ENCODE peak calls at places on chromosomes 12 and 14, in seven cellular contexts. L is PC-3, R is thoracic aorta, U is HL-60, T is pancreas, N is lower lobe of right lung, O is psoas muscle. Y is an unnamed sample. For H3K27me3, the result is how much of the 10 kb centered on the place peaks cover.

GRCh38 chr12:106425061-106425706 is 67.6 kb downstream of the POLR3B start:
- DNase-seq in R (no peak), U (no peak), N (no peak), T (no peak), O (no peak), L (no peak), Y (peak)

GRCh38 chr12:114444422-114445279 is 38.7 kb upstream of the TBX5 start:
- DNase-seq in L (no peak), O (no peak), R (no peak), N (no peak), T (no peak), U (no peak), Y (peak)

GRCh38 chr14:90678420-90678819 is 137.8 kb downstream of the TTC7B start:
- DNase-seq in N (no peak), U (no peak), R (no peak), L (no peak), O (no peak), T (no peak), Y (no peak)

GRCh38 chr14:51211149-51211548 is 28.9 kb upstream of the TMX1 start:
- DNase-seq in R (no peak), U (no peak), N (no peak), L (peak), T (peak), O (no peak), Y (no peak)

GRCh38 chr12:57456145-57456700 is 1.1 kb downstream of the INHBE start:
- DNase-seq in U (no peak), T (peak), N (no peak), R (no peak), O (no peak), L (peak), Y (peak)

GRCh38 chr12:58938440-58938839 is 18.1 kb upstream of the LRIG3 start:
- DNase-seq in O (no peak), L (no peak), N (no peak), T (no peak), R (no peak), U (no peak), Y (no peak)

GRCh38 chr12:65508281-65509035 is 230.0 kb downstream of the MSRB3 start:
- DNase-seq in N (no peak), U (no peak), R (no peak), T (no peak), L (no peak), O (no peak), Y (no peak)

GRCh38 chr14:54606631-54607133 is 39.8 kb downstream of the SAMD4A start:
- DNase-seq in O (peak), L (peak), T (no peak), N (no peak), U (no peak), R (no peak), Y (no peak)

GRCh38 chr12:124148481-124148880 is 146.4 kb upstream of the RFLNA start:
- DNase-seq in R (no peak), U (no peak), N (no peak), L (no peak), T (no peak), O (no peak), Y (no peak)

GRCh38 chr12:67018105-67018504 is 251.1 kb upstream of the CAND1 start:
- DNase-seq in T (no peak), N (no peak), R (no peak), U (no peak), O (no peak), L (peak), Y (peak)

GRCh38 chr12:76216585-76217472 is 131.4 kb downstream of the BBS10 start:
- DNase-seq in T (no peak), N (no peak), L (no peak), O (no peak), U (no peak), R (no peak), Y (no peak)

GRCh38 chr12:81863406-81863805 is 104.3 kb upstream of the PPFIA2 start:
- DNase-seq in O (no peak), U (no peak), T (no peak), L (no peak), R (no peak), N (no peak), Y (peak)

GRCh38 chr14:40447032-40447431 is 1014.8 kb upstream of the FBXO33 start:
- DNase-seq in U (no peak), T (no peak), O (no peak), N (no peak), R (no peak), L (no peak), Y (no peak)

GRCh38 chr14:90551070-90551704 is 154.4 kb downstream of the CALM1 start:
- DNase-seq in N (no peak), R (no peak), T (no peak), U (no peak), L (no peak), O (no peak), Y (no peak)

GRCh38 chr12:49959570-49960473 is 1.9 kb upstream of the AQP5 start:
- DNase-seq in N (peak), T (peak), U (no peak), O (no peak), R (no peak), L (peak), Y (peak)

GRCh38 chr12:13288501-13288900 is 92.0 kb downstream of the EMP1 start:
- DNase-seq in O (no peak), R (no peak), L (no peak), U (no peak), N (no peak), T (no peak), Y (no peak)

GRCh38 chr14:101408077-101408831 is 153.0 kb upstream of the DIO3 start:
- DNase-seq in N (no peak), U (no peak), L (peak), R (no peak), O (no peak), T (no peak), Y (no peak)

GRCh38 chr12:111405856-111406473 is at the start of gene SH2B3:
- DNase-seq in U (no peak), R (no peak), N (no peak), T (no peak), L (peak), O (peak), Y (no peak)

GRCh38 chr12:116582610-116583009 is 23.4 kb downstream of the MAP1LC3B2 start:
- DNase-seq in T (no peak), U (no peak), O (no peak), R (no peak), L (no peak), N (peak), Y (no peak)

GRCh38 chr12:51219345-51219744 is 1.5 kb upstream of the POU6F1 start:
- DNase-seq in L (no peak), N (no peak), U (no peak), O (no peak), R (no peak), T (no peak), Y (no peak)

GRCh38 chr12:52178443-52178842 is 13.4 kb downstream of the KRT80 start:
- DNase-seq in U (no peak), O (no peak), L (no peak), N (no peak), T (no peak), R (no peak), Y (no peak)

DNA sequence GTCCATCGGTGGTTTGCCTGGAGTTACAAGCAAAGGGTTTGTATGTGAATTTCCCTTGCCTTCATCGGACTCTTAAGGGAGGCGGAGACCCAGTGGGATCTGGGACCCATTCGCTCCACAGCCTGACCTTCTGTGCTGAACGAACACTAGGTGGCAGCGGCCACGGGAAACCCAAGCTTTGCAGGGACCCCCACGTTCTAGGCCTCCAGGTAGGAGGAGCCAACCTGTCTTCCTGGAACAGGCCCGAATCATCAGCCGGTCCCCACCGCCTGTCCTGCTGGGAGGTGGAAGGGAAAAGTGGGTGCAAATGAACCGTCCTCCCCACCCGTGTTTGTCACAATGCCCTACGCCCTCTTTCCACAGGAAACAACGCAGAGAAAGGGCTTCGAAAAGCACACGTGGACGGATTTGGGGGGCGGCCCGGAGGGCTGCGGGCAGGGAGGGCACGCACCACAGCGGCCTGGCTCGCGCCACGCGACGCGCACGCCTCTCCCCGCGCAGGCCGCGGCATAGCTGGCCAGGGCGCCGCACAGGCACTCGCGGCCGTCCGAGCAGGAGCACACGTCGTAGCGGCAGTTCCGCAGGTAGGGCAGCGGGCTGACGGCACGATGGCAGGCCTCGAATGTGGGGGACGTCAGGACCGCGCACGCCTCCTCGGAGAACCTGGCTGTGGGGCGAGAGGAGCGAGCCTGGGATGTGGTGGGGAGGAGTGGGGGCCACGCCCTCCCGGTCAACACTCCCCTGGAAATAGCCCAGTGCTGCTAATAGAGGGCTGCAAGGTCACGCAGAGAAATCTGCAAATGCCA is 67.9 kb downstream of the VWF start:
- DNase-seq in U (no peak), T (no peak), N (no peak), L (no peak), R (no peak), O (no peak), Y (peak)
- H3K4me3 ChIP-seq in U (no peak), T (peak), N (peak), L (no peak), R (peak), O (peak), Y (no peak)

GRCh38 chr12:132435486-132436187 is 54.3 kb upstream of the FBRSL1 start:
- DNase-seq in L (no peak), O (no peak), T (no peak), N (no peak), R (no peak), U (no peak), Y (no peak)
- H3K27me3 ChIP-seq in L (under half), O (under half), T (under half), N (under half), R (under half), U (under half), Y (under half)

GRCh38 chr14:64804754-64805260 is 74.9 kb downstream of the SPTB start:
- DNase-seq in U (no peak), O (no peak), T (no peak), L (no peak), R (no peak), N (no peak), Y (no peak)

GRCh38 chr14:64799555-64799954 is 80.2 kb downstream of the SPTB start:
- DNase-seq in N (no peak), T (no peak), O (no peak), L (no peak), U (no peak), R (no peak), Y (no peak)

GRCh38 chr14:64801046-64801445 is 78.7 kb downstream of the SPTB start:
- DNase-seq in U (no peak), R (no peak), L (no peak), N (no peak), T (no peak), O (no peak), Y (no peak)

GRCh38 chr14:64800000-64800399 is 79.7 kb downstream of the SPTB start:
- DNase-seq in R (no peak), U (no peak), O (no peak), T (peak), L (peak), N (peak), Y (peak)

DNA sequence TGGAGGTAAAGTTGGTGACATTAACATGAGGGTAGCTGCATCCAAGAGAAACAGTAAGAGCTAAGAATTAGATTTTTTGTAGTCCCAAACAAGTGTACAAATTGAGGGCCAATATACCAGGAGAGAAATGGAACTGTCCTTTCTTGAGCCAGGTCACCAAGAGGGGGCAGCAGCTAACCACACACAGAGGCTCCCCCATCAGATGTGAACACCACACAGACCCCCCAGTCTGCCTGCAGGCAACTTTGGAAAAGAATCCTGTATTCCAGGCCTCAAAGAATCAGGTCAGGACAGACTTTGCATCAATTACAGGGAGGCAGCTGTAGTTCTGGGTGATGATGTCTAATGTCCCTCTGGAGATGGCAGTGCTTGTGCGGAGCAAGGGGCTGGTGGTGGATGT is 77.9 kb downstream of the SPTB start:
- DNase-seq in U (no peak), R (no peak), O (no peak), L (peak), T (no peak), N (no peak), Y (peak)
- TF ChIP-seq CTCF in U (no peak), R (peak), O (peak), L (peak), T (no peak), N (peak), Y (peak)

DNA sequence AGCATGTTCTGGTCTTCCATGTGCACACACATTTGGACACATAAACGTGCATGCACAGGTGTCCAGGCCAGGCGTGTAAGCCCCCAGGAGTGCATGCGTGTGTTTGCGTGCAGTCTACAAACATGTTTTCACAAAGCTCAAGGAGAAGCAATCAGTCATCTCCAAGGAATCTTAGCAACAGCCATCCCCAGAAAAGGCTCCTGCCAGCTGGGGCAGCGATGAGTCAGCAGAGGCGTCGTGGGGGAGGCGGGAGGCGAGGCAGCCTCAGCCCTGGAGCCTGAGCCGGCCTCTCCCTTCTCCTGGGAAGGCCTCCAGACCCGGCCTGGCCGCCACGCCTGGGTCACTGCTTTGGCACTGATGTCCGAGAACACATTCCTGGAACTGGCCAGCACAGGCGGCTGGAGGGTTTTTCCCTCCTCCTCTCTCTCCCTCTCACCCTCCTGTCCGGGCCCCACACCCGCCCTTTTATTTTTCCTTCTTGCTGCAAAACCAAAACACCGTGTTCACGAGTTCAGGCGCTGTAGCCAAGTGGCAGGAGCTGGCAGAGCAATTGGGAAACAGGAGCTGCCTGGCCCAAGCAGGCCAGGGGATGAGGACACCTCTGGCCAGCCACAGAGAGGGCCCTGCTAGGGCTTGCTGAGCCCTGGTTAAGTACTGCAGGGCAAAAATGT is 92.7 kb downstream of the LRRC74A start:
- DNase-seq in O (peak), U (no peak), T (peak), L (peak), R (peak), N (peak), Y (peak)
- H3K4me3 ChIP-seq in O (peak), U (no peak), T (no peak), L (peak), R (peak), N (peak), Y (no peak)

DNA sequence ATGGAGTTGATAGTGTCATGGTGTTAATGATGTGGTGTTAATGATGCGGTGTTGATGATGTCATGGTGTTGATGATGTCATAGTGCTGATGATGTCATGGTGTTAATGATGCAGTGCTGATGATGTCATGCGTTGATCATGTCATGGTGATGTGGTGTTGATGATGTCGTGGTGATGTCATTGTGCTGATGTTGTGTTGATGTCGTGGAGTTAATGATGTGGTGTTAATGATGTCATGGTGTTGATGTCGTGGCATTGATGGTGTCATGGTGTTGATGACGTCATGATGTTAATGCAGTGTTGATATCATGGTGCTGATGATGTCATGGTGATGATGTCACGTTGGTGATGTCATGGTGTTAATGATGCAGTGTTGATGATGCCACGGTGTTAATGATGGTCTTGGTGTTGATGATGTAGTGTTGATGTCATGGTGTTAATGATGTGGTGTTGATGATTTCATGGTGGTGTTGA is 49.1 kb upstream of the RIMBP2 start:
- DNase-seq in T (no peak), O (no peak), N (no peak), U (no peak), L (peak), R (no peak), Y (no peak)
- H3K27me3 ChIP-seq in T (under half), O (under half), N (under half), U (under half), L (under half), R (under half), Y (under half)

DNA sequence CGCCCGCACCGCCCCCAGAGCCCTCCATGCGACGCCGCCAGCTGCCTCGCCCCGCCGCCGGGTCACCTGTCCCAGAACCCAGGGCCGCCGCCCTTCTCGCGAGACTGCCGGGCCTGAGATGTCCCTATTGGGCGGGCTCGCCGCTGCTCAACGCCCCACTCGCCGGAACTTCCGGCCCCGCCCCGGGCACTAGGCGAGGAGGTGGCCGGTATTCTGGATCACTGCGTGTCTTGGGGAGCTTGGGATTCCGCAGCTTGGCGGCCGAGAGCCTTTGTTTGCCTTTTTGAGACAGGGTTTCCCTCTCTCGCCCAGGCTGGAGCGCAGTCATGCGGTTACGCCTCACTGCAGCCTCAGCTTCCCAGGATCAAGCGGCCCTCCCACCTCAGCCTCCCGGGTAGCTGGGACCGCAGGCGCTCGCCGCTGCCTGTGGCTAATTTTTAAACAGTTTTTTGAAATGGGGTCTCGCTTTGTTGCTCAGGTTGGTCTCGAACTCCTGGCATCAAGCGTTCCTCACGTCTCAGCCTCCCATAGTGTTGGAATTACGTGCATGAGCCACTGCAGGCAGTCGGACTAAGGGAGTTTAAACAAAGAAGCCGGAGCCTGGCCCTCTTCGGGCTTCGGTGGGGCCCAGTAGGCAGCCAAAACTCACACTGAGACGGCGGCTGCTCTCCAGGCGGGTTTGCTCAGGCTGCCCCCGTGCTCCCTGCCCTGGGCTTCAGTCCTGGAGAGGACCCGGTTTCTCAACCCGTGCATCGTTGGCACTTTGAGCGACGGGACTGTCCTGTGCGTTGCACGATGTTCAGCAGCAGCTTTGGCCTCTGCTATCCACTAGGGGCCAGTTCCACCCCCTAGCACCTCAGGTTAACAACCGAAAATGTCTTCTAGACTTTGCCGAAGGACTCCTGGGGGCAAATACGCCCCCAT is at the start of gene SLC15A4:
- DNase-seq in U (peak), L (peak), O (peak), R (peak), N (peak), T (peak), Y (peak)
- TF ChIP-seq CTCF in U (peak), L (no peak), O (no peak), R (no peak), N (peak), T (no peak), Y (peak)

DNA sequence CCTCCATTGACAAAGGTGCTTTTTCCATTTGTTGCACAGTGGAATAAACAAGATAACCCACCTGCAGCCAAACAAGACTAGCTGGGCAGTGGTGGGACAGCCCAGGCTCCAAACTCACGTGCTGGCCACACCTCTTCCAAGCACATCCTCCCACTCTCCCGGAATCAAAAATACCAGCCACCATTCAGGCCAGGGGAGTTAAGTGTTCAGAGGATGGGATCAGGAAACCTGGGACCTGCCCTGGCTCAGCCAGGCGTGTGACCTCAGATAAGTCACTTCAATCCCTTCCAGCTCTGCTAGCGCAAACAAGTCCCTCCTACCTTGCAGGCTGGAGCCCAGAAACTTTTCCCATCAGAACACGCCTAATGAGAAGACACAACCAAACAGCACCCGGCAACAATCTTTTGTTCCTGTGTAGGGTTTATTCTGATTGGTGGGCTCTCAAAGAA is 43.3 kb downstream of the ACTN1 start:
- DNase-seq in T (peak), O (no peak), U (no peak), R (no peak), L (no peak), N (no peak), Y (no peak)
- H3K4me3 ChIP-seq in T (no peak), O (no peak), U (no peak), R (peak), L (no peak), N (no peak), Y (no peak)

Y was measured in endodermal cell.